ENCODE peak calls at places on chromosomes 13 and 19, in seven cellular contexts. X, N, U, K, L, B and Z are unnamed samples.
A peak's percentile ranks its signal among the peaks of the same experiment; 100 is the strongest.

GRCh38 chr19:4186087-4186993 is 3.9 kb downstream of the ANKRD24 start:
- DNase-seq in B (peak; percentile 95), K (peak; percentile 57), N (peak; percentile 41), L (peak; percentile 15), X (peak; percentile 68), U (peak; percentile 37), Z (peak; percentile 59)

GRCh38 chr13:105920375-105920774 is 615.1 kb downstream of the EFNB2 start:
- DNase-seq in B (peak; percentile 41), U (no peak), L (no peak), N (no peak), K (peak; percentile 94), X (peak; percentile 98), Z (no peak)

GRCh38 chr13:93700115-93700514 is 473.5 kb downstream of the GPC6 start:
- DNase-seq in K (peak; percentile 61), L (no peak), U (no peak), X (peak; percentile 45), N (no peak), B (no peak), Z (no peak)

GRCh38 chr13:98103942-98104880 is 38.7 kb upstream of the FARP1 start:
- DNase-seq in B (no peak), U (no peak), K (no peak), X (peak; percentile 23), L (no peak), N (no peak), Z (no peak)

GRCh38 chr19:43731854-43732253 is 16.0 kb downstream of the IRGC start:
- DNase-seq in K (peak; percentile 56), N (no peak), L (no peak), X (peak; percentile 49), U (no peak), B (no peak), Z (no peak)

GRCh38 chr19:48372904-48373303 is 8.7 kb downstream of the SYNGR4 start:
- DNase-seq in U (no peak), L (no peak), K (no peak), X (no peak), N (no peak), B (peak; percentile 70), Z (no peak)

GRCh38 chr13:99496322-99497142 is 4.7 kb upstream of the TM9SF2 start:
- DNase-seq in U (peak; percentile 88), N (peak; percentile 76), B (peak; percentile 73), X (peak; percentile 30), L (peak; percentile 71), K (no peak), Z (peak; percentile 62)

GRCh38 chr19:16825312-16826168 is 3.7 kb upstream of the SIN3B start:
- DNase-seq in X (peak; percentile 71), L (peak; percentile 50), K (peak; percentile 78), U (peak; percentile 44), B (peak; percentile 38), N (peak; percentile 60), Z (no peak)

GRCh38 chr13:71979616-71980015 is 112.6 kb upstream of the DACH1 start:
- DNase-seq in N (no peak), K (peak; percentile 15), B (no peak), U (no peak), X (peak; percentile 16), L (no peak), Z (no peak)

GRCh38 chr13:30002577-30002976 is 152.2 kb upstream of the UBL3 start:
- DNase-seq in K (peak; percentile 77), N (no peak), X (peak; percentile 63), U (no peak), B (no peak), L (no peak), Z (no peak)

GRCh38 chr13:20057214-20057613 is 98.7 kb downstream of the ZMYM2 start:
- DNase-seq in X (no peak), N (no peak), B (no peak), L (no peak), U (no peak), K (no peak), Z (no peak)

GRCh38 chr13:25927966-25928365 is 123.8 kb downstream of the SHISA2 start:
- DNase-seq in K (no peak), X (peak; percentile 15), B (no peak), L (no peak), N (no peak), U (no peak), Z (no peak)

GRCh38 chr13:27182844-27183497 is 11.4 kb upstream of the USP12 start:
- DNase-seq in B (peak; percentile 19), L (no peak), X (peak; percentile 81), U (no peak), K (peak; percentile 79), N (peak; percentile 75), Z (no peak)

GRCh38 chr13:50229935-50230334 is 214.7 kb downstream of the KCNRG start:
- DNase-seq in L (no peak), X (peak; percentile 23), K (peak; percentile 33), U (no peak), B (no peak), N (no peak), Z (no peak)

GRCh38 chr13:86846501-86846900 is 824.7 kb upstream of the SLITRK5 start:
- DNase-seq in N (no peak), B (no peak), L (no peak), U (no peak), K (peak; percentile 50), X (peak; percentile 39), Z (no peak)

GRCh38 chr13:95921485-95921884 is 131.7 kb downstream of the UGGT2 start:
- DNase-seq in U (no peak), L (no peak), K (peak; percentile 32), X (no peak), B (no peak), N (no peak), Z (no peak)

GRCh38 chr13:33678906-33679657 is 138.9 kb upstream of the RFC3 start:
- DNase-seq in U (peak; percentile 60), L (no peak), N (peak; percentile 37), K (peak; percentile 70), B (peak; percentile 45), X (peak; percentile 34), Z (peak; percentile 56)

GRCh38 chr13:40408602-40409001 is 257.8 kb downstream of the FOXO1 start:
- DNase-seq in U (no peak), B (no peak), K (peak; percentile 76), L (no peak), X (peak; percentile 39), N (no peak), Z (no peak)

GRCh38 chr19:14006766-14007562 is 844 bp upstream of the RFX1 start:
- DNase-seq in U (no peak), L (no peak), N (no peak), X (no peak), K (peak; percentile 32), B (no peak), Z (no peak)

GRCh38 chr19:49142866-49143335 is 12.3 kb downstream of the HRC start:
- DNase-seq in X (peak; percentile 87), K (peak; percentile 93), N (peak; percentile 87), L (peak; percentile 88), U (peak; percentile 92), B (peak; percentile 92), Z (peak; percentile 89)

GRCh38 chr13:77751513-77752456 is 54.3 kb downstream of the SLAIN1 start:
- DNase-seq in B (peak; percentile 25), X (peak; percentile 58), U (peak; percentile 95), L (peak; percentile 70), K (peak; percentile 52), N (no peak), Z (peak; percentile 76)

GRCh38 chr13:93727301-93728141 is 500.9 kb downstream of the GPC6 start:
- DNase-seq in N (no peak), B (no peak), L (no peak), K (peak; percentile 61), U (no peak), X (peak; percentile 77), Z (no peak)

GRCh38 chr19:56347163-56347778 is 32.6 kb upstream of the ZSCAN5A start:
- DNase-seq in U (no peak), K (no peak), N (no peak), L (no peak), B (no peak), X (no peak), Z (no peak)

GRCh38 chr19:49930483-49931011 is 1.2 kb upstream of the NUP62 start:
- DNase-seq in X (no peak), N (no peak), B (peak; percentile 36), U (no peak), L (no peak), K (no peak), Z (no peak)

GRCh38 chr19:3619631-3620012 is 7.0 kb downstream of the CACTIN start:
- DNase-seq in X (no peak), N (no peak), K (no peak), L (no peak), B (no peak), U (no peak), Z (no peak)